ENCODE peak calls at places on chromosomes 6 and 20, in six cellular contexts. M is HepG2, E is K562, R is A549, G is GM12878, Z is IMR-90. B is an unnamed sample.

GRCh38 chr6:14772188-14772587 is 473.7 kb upstream of the JARID2 start:
- DNase-seq in Z (no peak), G (no peak), R (peak), M (no peak), E (no peak), B (no peak)

GRCh38 chr20:5470943-5471342 is 154.2 kb upstream of the PROKR2 start:
- DNase-seq in R (no peak), Z (no peak), G (no peak), E (peak), M (no peak), B (no peak)

GRCh38 chr6:107991939-107992560 is 34.0 kb upstream of the SEC63 start:
- DNase-seq in Z (no peak), E (no peak), R (no peak), G (no peak), M (no peak), B (no peak)

GRCh38 chr6:22411408-22412105 is 114.7 kb upstream of the PRL start:
- DNase-seq in Z (peak), R (no peak), M (no peak), G (no peak), E (no peak), B (peak)

GRCh38 chr6:28880894-28881780 is 42.6 kb downstream of the TRIM27 start:
- DNase-seq in M (peak), Z (peak), E (peak), G (no peak), R (peak), B (peak)

GRCh38 chr20:31684153-31685003 is 38.3 kb downstream of the BCL2L1 start:
- DNase-seq in E (no peak), Z (no peak), M (no peak), R (no peak), G (no peak), B (no peak)

GRCh38 chr20:4153251-4153650 is 137.9 kb upstream of the RNF24 start:
- DNase-seq in R (no peak), E (no peak), G (no peak), M (no peak), Z (no peak), B (no peak)

GRCh38 chr20:25015986-25016385 is 23.4 kb upstream of the APMAP start:
- DNase-seq in G (no peak), M (no peak), R (no peak), Z (no peak), E (no peak), B (no peak)

GRCh38 chr6:117440558-117441525 is 15.1 kb upstream of the ROS1 start:
- DNase-seq in Z (peak), E (no peak), G (no peak), M (no peak), R (peak), B (no peak)

GRCh38 chr20:57841297-57841866 is 131.6 kb upstream of the PMEPA1 start:
- DNase-seq in M (no peak), R (no peak), Z (no peak), E (no peak), G (no peak), B (no peak)

GRCh38 chr6:2534406-2535139 is 216.1 kb downstream of the MYLK4 start:
- DNase-seq in G (no peak), R (no peak), Z (no peak), M (no peak), E (no peak), B (no peak)

GRCh38 chr20:31679357-31680285 is 41.9 kb downstream of the COX4I2 start:
- DNase-seq in E (no peak), Z (no peak), M (peak), R (peak), G (no peak), B (no peak)

GRCh38 chr20:24968278-24968677 is 19.2 kb downstream of the CST7 start:
- DNase-seq in E (no peak), Z (no peak), M (no peak), G (no peak), R (no peak), B (no peak)

GRCh38 chr6:24009319-24009718 is 116.7 kb upstream of the NRSN1 start:
- DNase-seq in M (no peak), E (no peak), G (no peak), R (no peak), Z (no peak), B (peak)

GRCh38 chr6:150211700-150212615 is 69.1 kb downstream of the PPP1R14C start:
- DNase-seq in Z (no peak), G (no peak), R (no peak), E (no peak), M (no peak), B (no peak)

GRCh38 chr20:51661609-51662178 is 106.5 kb downstream of the ATP9A start:
- DNase-seq in R (peak), G (no peak), E (no peak), M (peak), Z (peak), B (no peak)

GRCh38 chr20:33796263-33796906 is 14.8 kb upstream of the CHMP4B start:
- DNase-seq in E (no peak), R (no peak), Z (no peak), G (no peak), M (no peak), B (no peak)

GRCh38 chr20:18005170-18005989 is 36.6 kb downstream of the MGME1 start:
- DNase-seq in G (peak), M (no peak), E (no peak), R (no peak), Z (no peak), B (no peak)

GRCh38 chr6:68975064-68975463 is 340.0 kb downstream of the ADGRB3 start:
- DNase-seq in Z (no peak), E (peak), G (no peak), R (peak), M (no peak), B (peak)

GRCh38 chr6:28496099-28496779 is 19.4 kb downstream of the GPX6 start:
- DNase-seq in G (no peak), E (no peak), Z (no peak), R (no peak), M (peak), B (no peak)

GRCh38 chr6:135999393-135999792 is 147.9 kb downstream of the PDE7B start:
- DNase-seq in M (no peak), R (no peak), Z (no peak), E (no peak), G (no peak), B (no peak)

GRCh38 chr20:56566621-56567020 is 33.6 kb downstream of the FAM209B start:
- DNase-seq in E (no peak), R (no peak), M (peak), Z (no peak), G (no peak), B (no peak)

GRCh38 chr20:25270829-25271251 is 23.0 kb downstream of the PYGB start:
- DNase-seq in G (no peak), M (no peak), E (no peak), R (no peak), Z (no peak), B (no peak)

GRCh38 chr20:62364911-62365736 is 2.0 kb downstream of the LAMA5 start:
- DNase-seq in G (no peak), M (no peak), Z (no peak), E (no peak), R (peak), B (no peak)

GRCh38 chr6:165455488-165455887 is 146.1 kb upstream of the C6orf118 start:
- DNase-seq in Z (no peak), E (no peak), G (no peak), R (no peak), M (no peak), B (no peak)

GRCh38 chr6:7343546-7344475 is 30.8 kb upstream of the SSR1 start:
- DNase-seq in E (no peak), G (no peak), M (no peak), R (no peak), Z (no peak), B (no peak)

GRCh38 chr6:101011165-101011564 is 130.0 kb upstream of the ASCC3 start:
- DNase-seq in E (no peak), M (no peak), Z (no peak), G (peak), R (no peak), B (no peak)

GRCh38 chr6:140043762-140044378 is 669.4 kb upstream of the CITED2 start:
- DNase-seq in R (peak), M (no peak), Z (peak), E (no peak), G (no peak), B (no peak)

GRCh38 chr6:3861424-3861823 is 12.3 kb downstream of the FAM50B start:
- DNase-seq in M (no peak), R (no peak), E (no peak), Z (no peak), G (no peak), B (no peak)
- TF ChIP-seq SMC3 in M (no peak), R (no peak), E (no peak), Z (no peak), G (no peak), B (no peak)

DNA sequence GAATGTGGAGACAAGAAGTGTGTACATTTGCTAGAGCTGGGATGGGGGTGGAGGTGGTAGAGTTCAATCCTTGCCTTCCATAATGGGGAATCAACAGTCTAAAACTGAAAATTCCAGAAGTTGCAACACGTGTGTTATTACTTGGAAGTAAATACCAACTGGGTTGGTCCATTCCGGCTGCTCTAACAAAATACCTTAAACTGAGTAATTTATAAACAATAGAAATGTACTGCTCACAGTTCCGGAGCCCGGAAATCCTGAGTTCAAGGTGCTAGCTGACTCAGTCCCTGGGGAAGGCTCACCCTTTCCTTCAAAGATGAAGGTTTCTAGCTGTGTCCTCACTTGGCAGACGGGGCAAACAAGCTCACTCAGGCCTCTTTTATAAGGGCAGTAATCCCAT is 59.0 kb downstream of the RIN2 start:
- DNase-seq in E (no peak), M (peak), R (peak), Z (peak), G (no peak), B (no peak)
- TF ChIP-seq SMC3 in E (no peak), M (no peak), R (no peak), Z (no peak), G (no peak), B (no peak)

DNA sequence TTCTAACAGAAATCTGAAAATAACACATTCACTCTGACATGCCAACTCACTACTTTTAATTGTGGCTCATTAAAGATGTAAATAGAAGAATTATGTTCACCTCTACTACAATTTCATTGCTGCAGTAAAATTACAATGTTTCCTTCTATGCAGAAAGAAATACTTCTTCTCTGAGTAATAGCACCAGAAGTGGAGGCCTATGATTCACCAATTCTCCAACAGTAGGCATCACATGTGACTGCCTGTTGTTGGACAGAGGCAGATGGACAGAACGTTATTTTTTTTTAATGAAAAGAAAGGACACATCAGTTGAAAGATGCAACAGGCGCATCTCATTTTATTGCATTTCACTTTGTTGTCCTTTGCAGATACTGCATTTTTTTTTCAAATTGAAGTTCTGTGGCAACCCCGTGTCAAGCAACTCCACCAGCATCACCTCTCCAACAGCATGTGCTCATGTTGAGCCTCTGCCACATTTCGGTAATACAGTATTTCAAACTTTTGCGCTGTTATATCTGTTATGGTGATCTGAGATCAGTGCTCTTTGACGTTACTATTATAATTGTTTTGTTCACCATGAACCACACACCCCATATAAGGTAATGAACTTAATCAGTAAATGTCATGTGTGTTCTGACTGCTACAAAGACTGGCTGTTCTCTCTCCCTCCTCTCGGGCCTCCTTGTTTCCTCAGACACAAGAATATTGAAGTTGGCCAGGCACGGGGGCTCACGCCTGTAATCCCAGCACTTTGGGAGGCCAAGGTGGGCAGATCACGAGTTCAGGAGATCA is 121.4 kb downstream of the ATXN1 start:
- DNase-seq in Z (peak), M (no peak), R (peak), E (no peak), G (no peak), B (no peak)
- TF ChIP-seq SMC3 in Z (no peak), M (no peak), R (no peak), E (no peak), G (no peak), B (no peak)

DNA sequence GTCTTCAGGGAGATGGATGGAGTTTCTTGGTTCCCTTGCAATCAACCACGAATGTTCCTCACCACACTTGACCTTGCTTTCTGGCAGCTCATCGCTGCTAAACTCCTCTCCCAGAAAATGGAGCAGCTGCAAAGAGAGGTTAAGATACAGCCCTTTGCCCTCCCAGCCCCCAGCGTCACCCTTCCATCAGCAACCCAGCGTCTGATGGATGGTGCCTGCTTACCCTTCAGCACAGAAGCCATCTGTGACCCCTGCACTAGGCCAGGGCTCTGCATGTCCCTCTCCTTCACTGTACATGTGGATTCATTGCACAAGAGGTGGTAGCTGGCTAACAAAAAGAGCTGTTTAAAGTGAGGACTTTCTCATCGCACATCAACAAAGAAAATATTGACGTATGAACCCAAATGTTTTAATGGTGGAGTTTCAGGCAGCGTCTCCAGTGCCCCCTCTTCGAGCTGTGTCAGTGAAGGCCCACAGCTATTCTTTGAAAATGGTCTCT is 12.3 kb downstream of the LBP start:
- DNase-seq in M (no peak), G (no peak), Z (no peak), R (no peak), E (no peak), B (no peak)
- TF ChIP-seq SMC3 in M (no peak), G (no peak), Z (no peak), R (no peak), E (no peak), B (no peak)

DNA sequence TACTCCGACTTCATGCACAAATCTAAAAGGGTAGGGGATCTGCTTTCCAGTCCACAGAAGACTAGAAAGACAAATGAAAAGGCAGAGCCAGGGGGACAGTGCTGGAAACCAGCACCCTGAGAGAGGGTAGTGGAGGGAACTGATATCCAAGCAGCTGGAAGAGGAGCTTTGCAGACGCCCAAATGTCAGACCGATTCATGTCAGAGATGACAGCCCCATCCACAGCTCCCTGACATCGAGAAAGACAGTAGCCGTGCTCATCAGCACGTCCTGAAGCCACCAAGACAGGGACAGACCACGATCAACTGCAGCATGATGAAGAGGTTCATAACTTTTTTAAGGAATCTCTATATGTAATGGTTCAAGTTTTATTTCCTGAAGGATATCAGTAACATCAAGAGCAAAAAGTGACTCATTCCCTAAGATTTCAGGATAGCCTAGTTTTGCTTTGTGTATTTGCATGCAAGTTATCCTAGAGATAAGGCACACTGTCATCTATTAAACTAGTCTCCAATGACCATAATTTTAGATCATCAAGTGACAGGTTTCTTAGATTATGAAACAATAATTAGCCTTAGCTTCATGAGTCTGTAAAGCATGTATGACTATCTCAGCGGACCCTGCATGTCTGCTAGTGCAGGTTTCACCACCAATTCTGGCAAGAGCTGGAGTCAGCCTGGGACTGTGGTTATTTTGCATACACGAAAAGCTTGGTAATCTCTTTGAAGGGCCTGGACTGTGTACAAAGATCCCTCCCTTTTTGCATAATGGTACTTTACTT is 43.0 kb downstream of the PRDM1 start:
- DNase-seq in E (peak), M (no peak), Z (peak), G (no peak), R (no peak), B (no peak)
- TF ChIP-seq SMC3 in E (no peak), M (no peak), Z (no peak), G (no peak), R (no peak), B (no peak)

GRCh38 chr6:11277275-11278206 is 45.1 kb upstream of the NEDD9 start:
- DNase-seq in M (peak), E (no peak), G (peak), Z (peak), R (peak), B (no peak)
- TF ChIP-seq SMC3 in M (no peak), E (no peak), G (no peak), Z (no peak), R (no peak), B (no peak)

DNA sequence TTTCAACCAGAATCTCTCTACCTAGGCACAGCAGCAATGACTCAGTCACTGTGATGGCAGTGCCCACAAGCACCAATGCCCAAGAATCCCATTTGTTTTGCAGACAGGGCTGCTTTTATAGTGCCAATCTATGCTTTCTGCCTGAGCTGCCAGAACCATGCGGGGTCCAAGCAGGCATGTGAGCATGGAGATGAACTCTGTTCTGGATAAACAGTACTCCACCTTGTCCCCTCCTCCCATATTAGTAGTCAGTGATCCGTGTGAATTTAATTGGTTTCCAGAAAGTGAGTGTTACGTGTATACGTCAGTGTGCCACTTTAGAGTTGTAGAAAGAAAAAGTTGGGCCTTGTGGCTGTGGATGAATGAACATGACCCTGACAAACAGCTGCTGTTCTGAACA is 79.4 kb downstream of the SASH1 start:
- DNase-seq in M (no peak), G (no peak), R (no peak), E (no peak), Z (no peak), B (no peak)
- TF ChIP-seq SMC3 in M (no peak), G (no peak), R (no peak), E (no peak), Z (no peak), B (no peak)

GRCh38 chr6:168101201-168102092 is 22.4 kb upstream of the FRMD1 start:
- DNase-seq in E (no peak), G (no peak), Z (no peak), R (no peak), M (no peak), B (no peak)

GRCh38 chr6:168099201-168100010 is 20.4 kb upstream of the FRMD1 start:
- DNase-seq in G (no peak), E (no peak), R (no peak), Z (no peak), M (no peak), B (peak)

GRCh38 chr6:168102093-168102985 is 23.3 kb upstream of the FRMD1 start:
- DNase-seq in E (no peak), M (no peak), Z (no peak), R (no peak), G (no peak), B (no peak)

GRCh38 chr6:168100011-168100802 is 21.2 kb upstream of the FRMD1 start:
- DNase-seq in M (no peak), E (no peak), R (no peak), Z (no peak), G (no peak), B (peak)

DNA sequence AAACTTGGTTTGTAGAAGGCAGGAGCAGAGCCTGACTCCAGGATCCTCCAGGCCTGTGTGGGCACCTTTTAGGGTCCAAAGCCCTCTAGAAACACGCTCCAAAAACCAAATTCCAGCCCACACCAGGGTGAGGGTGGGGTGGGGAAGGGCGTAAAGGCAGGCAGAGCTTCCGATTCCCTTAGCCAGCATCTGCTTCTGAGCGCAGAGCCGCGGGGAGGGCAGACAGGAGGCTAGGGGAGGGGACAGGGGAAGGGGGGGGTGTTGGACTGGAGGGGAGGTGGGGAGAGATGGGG is 21.7 kb upstream of the FRMD1 start:
- DNase-seq in G (no peak), E (no peak), M (no peak), Z (no peak), R (no peak), B (peak)
- TF ChIP-seq SMC3 in G (no peak), E (no peak), M (no peak), Z (no peak), R (no peak), B (no peak)

GRCh38 chr20:44018684-44019637 is 104.3 kb downstream of the TOX2 start:
- DNase-seq in E (no peak), Z (no peak), R (no peak), G (no peak), M (no peak), B (no peak)
- TF ChIP-seq SMC3 in E (no peak), Z (no peak), R (no peak), G (no peak), M (no peak), B (no peak)

GRCh38 chr6:36839819-36840379 is 655 bp upstream of the CPNE5 start:
- DNase-seq in M (no peak), Z (no peak), E (peak), G (no peak), R (peak), B (peak)
- TF ChIP-seq SMC3 in M (no peak), Z (no peak), E (no peak), G (no peak), R (no peak), B (no peak)